ENCODE peak calls at places on chromosomes 1 and 21, in four cellular contexts. S, U, N and X are unnamed samples.

GRCh38 chr21:31961027-31961426 is 88.2 kb downstream of the HUNK start:
- DNase-seq in U (no peak), N (no peak), S (no peak), X (no peak)

GRCh38 chr1:193656841-193657240 is 470.4 kb upstream of the B3GALT2 start:
- DNase-seq in S (no peak), N (peak), U (no peak), X (no peak)

GRCh38 chr1:89125571-89126233 is at the start of gene GBP2:
- DNase-seq in N (peak), U (peak), S (no peak), X (peak)

GRCh38 chr1:107110346-107110745 is 30.5 kb upstream of the NTNG1 start:
- DNase-seq in N (no peak), U (peak), S (no peak), X (no peak)

GRCh38 chr1:209354111-209354839 is 229.2 kb upstream of the CAMK1G start:
- DNase-seq in N (peak), U (peak), S (peak), X (peak)

GRCh38 chr1:236997361-236997760 is 6.9 kb downstream of the MT1HL1 start:
- DNase-seq in S (no peak), U (no peak), N (no peak), X (no peak)

GRCh38 chr21:34642211-34643075 is 26.4 kb upstream of the CLIC6 start:
- DNase-seq in S (no peak), U (peak), N (peak), X (peak)

GRCh38 chr1:232634086-232634485 is 4.2 kb upstream of the SIPA1L2 start:
- DNase-seq in N (no peak), U (no peak), S (no peak), X (no peak)

GRCh38 chr1:193348126-193349045 is 162.0 kb upstream of the B3GALT2 start:
- DNase-seq in S (no peak), N (peak), U (peak), X (peak)

GRCh38 chr21:40840441-40840840 is 6.5 kb downstream of the DSCAM start:
- DNase-seq in U (no peak), S (no peak), N (no peak), X (no peak)

GRCh38 chr1:204726478-204726877 is 40.9 kb upstream of the LRRN2 start:
- DNase-seq in S (no peak), U (peak), N (peak), X (peak)

GRCh38 chr21:19874521-19874920 is 1123.7 kb upstream of the NCAM2 start:
- DNase-seq in S (no peak), N (no peak), U (no peak), X (no peak)

GRCh38 chr1:156623946-156624813 is 5.0 kb downstream of the HAPLN2 start:
- DNase-seq in S (no peak), N (peak), U (peak), X (peak)

GRCh38 chr1:192821296-192821695 is 12.5 kb downstream of the RGS2 start:
- DNase-seq in S (no peak), N (no peak), U (no peak), X (no peak)

GRCh38 chr1:243470492-243470891 is 214.7 kb downstream of the SDCCAG8 start:
- DNase-seq in S (no peak), U (no peak), N (no peak), X (no peak)

GRCh38 chr1:186775031-186775430 is 53.7 kb upstream of the PLA2G4A start:
- DNase-seq in U (no peak), N (no peak), S (no peak), X (peak)

GRCh38 chr1:78410643-78411042 is 80.1 kb upstream of the PTGFR start:
- DNase-seq in S (no peak), N (no peak), U (no peak), X (no peak)

GRCh38 chr1:226110249-226111108 is 48.0 kb downstream of the H3-3A start:
- DNase-seq in U (peak), N (peak), S (no peak), X (peak)

GRCh38 chr1:108028841-108029401 is 63.9 kb upstream of the VAV3 start:
- DNase-seq in S (no peak), N (no peak), U (no peak), X (no peak)

GRCh38 chr1:84998642-84999280 is 1.8 kb upstream of the MCOLN2 start:
- DNase-seq in S (peak), N (peak), U (peak), X (peak)

GRCh38 chr1:59298178-59298583 is 1.3 kb downstream of the FGGY start:
- DNase-seq in S (no peak), N (no peak), U (no peak), X (no peak)

GRCh38 chr1:211359876-211360275 is 33.2 kb downstream of the TRAF5 start:
- DNase-seq in U (no peak), S (no peak), N (no peak), X (no peak)

GRCh38 chr1:43225168-43225567 is 44.6 kb upstream of the TMEM125 start:
- DNase-seq in S (no peak), U (peak), N (no peak), X (peak)